ENCODE peak calls at places on chromosomes 3 and 15, in seven cellular contexts. Q is sigmoid colon, R is mucosa of descending colon, P is heart left ventricle, K is tibial artery, C is HepG2, V is testis. O is an unnamed sample. For H3K36me3 and H3K4me1, the result is how much of the 10 kb centered on the place peaks cover.

GRCh38 chr3:131728898-131729297 is 226.1 kb upstream of the MRPL3 start:
- DNase-seq in K (no peak), C (no peak), V (no peak), P (no peak), R (no peak), Q (no peak), O (no peak)

GRCh38 chr15:64699767-64700388 is 75.5 kb downstream of the RBPMS2 start:
- DNase-seq in Q (no peak), P (no peak), V (no peak), R (no peak), C (no peak), K (peak), O (peak)

GRCh38 chr15:47326506-47326905 is 390.8 kb upstream of the SEMA6D start:
- DNase-seq in C (no peak), K (no peak), Q (no peak), R (no peak), V (no peak), P (no peak), O (no peak)

GRCh38 chr15:91263632-91264477 is 163.8 kb downstream of the SV2B start:
- DNase-seq in Q (peak), P (peak), K (peak), R (no peak), V (no peak), C (no peak), O (no peak)

GRCh38 chr3:127064391-127065137 is 81.6 kb downstream of the PLXNA1 start:
- DNase-seq in K (no peak), V (no peak), P (peak), Q (peak), R (no peak), C (no peak), O (no peak)

GRCh38 chr15:59997070-59997701 is 6.9 kb upstream of the FOXB1 start:
- DNase-seq in R (no peak), P (no peak), K (no peak), V (peak), Q (no peak), C (no peak), O (peak)

GRCh38 chr3:151795276-151795675 is 18.6 kb upstream of the AADAC start:
- DNase-seq in R (no peak), C (no peak), P (no peak), Q (no peak), V (no peak), K (no peak), O (no peak)

GRCh38 chr3:195583831-195584542 is at the start of gene APOD:
- DNase-seq in R (peak), Q (peak), C (no peak), K (peak), P (peak), V (peak), O (peak)

GRCh38 chr3:45329779-45330305 is 58.5 kb upstream of the LARS2 start:
- DNase-seq in C (no peak), V (no peak), Q (no peak), R (no peak), P (no peak), K (no peak), O (no peak)

GRCh38 chr3:112351036-112351435 is 18.1 kb downstream of the CD200 start:
- DNase-seq in V (no peak), C (no peak), P (no peak), Q (no peak), K (no peak), R (no peak), O (no peak)

GRCh38 chr3:58999134-58999778 is 50.6 kb downstream of the CFAP20DC start:
- DNase-seq in C (no peak), K (no peak), V (peak), R (no peak), P (no peak), Q (no peak), O (no peak)

GRCh38 chr3:114745322-114746240 is 401.5 kb downstream of the ZBTB20 start:
- DNase-seq in P (no peak), C (peak), K (no peak), Q (no peak), V (peak), R (no peak), O (peak)

GRCh38 chr3:40190056-40190455 is 119.5 kb upstream of the EIF1B start:
- DNase-seq in P (no peak), V (no peak), R (no peak), C (no peak), Q (no peak), K (no peak), O (no peak)

GRCh38 chr15:25693321-25694237 is 169.5 kb downstream of the ATP10A start:
- DNase-seq in P (no peak), C (peak), R (peak), K (peak), Q (peak), V (peak), O (peak)

GRCh38 chr15:38702178-38702912 is 137.7 kb upstream of the RASGRP1 start:
- DNase-seq in Q (no peak), V (no peak), P (no peak), K (no peak), C (peak), R (peak), O (peak)

GRCh38 chr15:92797168-92798052 is 102.7 kb upstream of the CHD2 start:
- DNase-seq in R (no peak), K (no peak), C (peak), V (peak), Q (no peak), P (no peak), O (no peak)

GRCh38 chr15:31483053-31483923 is 156.7 kb downstream of the KLF13 start:
- DNase-seq in R (peak), P (no peak), V (peak), C (no peak), K (peak), Q (no peak), O (no peak)

GRCh38 chr3:79019137-79019923 is 748.5 kb downstream of the ROBO1 start:
- DNase-seq in V (peak), P (peak), R (peak), K (peak), C (peak), Q (peak), O (peak)

GRCh38 chr15:57559875-57560274 is 31.8 kb upstream of the MYZAP start:
- DNase-seq in Q (no peak), V (peak), K (peak), P (peak), R (peak), C (peak), O (peak)

DNA sequence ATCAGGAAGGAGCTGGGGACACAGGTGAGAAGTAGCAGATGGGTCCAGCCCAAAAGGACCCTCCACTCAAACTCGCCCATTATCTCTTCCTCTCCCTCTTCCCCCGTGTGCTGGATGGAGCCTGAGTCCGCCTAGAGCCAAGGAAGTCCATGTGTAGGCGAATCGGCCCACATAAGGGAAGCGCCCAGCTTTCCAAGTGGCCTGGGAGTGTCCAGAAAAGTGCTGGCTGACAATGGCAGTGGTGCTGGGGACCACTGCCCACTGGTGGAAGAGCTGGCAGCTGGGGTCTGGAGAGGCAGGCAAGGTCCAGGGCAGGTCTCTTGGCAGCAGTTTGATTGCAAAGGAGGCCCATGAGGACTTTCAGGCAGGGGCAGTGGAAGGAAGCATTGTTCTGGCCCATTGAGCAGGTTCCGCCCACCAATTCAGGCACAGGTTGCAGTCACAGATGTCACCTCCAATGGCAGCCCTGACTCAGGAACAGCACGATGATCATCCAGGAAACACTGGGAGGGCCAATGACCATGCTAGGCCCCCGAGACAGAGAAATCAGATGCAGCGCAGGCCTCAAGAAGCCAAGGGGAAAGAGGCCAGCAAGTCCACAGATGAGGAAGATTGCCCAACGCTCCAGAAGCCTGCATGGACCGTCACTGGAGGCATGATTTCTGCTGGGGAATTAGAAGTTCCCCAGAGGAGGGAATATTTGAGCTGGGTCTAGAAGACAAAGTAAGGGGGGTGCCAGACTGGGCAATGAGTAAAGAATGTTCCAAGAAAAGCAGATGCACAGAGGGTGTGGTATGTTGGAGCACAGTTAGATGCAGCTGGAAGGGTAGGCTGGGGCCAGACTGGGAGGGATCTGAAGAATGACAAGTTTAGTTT is 3.0 kb downstream of the MFGE8 start:
- DNase-seq in K (no peak), V (no peak), Q (peak), R (no peak), C (no peak), P (no peak), O (no peak)
- H3K4me3 ChIP-seq in K (peak), V (no peak), Q (no peak), R (no peak), C (no peak), P (no peak), O (no peak)

GRCh38 chr3:124918524-124918923 is 16.0 kb downstream of the MUC13 start:
- DNase-seq in C (no peak), Q (no peak), V (no peak), K (no peak), R (no peak), P (no peak), O (no peak)

GRCh38 chr3:124923833-124924232 is 10.7 kb downstream of the MUC13 start:
- DNase-seq in Q (no peak), R (no peak), P (no peak), V (no peak), C (no peak), K (no peak), O (no peak)

GRCh38 chr3:124916837-124917409 is 17.6 kb downstream of the MUC13 start:
- DNase-seq in R (no peak), P (no peak), K (no peak), V (no peak), Q (no peak), C (no peak), O (no peak)

GRCh38 chr3:124919756-124920155 is 14.8 kb downstream of the MUC13 start:
- DNase-seq in R (no peak), P (no peak), C (peak), Q (no peak), V (no peak), K (no peak), O (peak)

GRCh38 chr3:124920718-124921117 is 13.8 kb downstream of the MUC13 start:
- DNase-seq in C (no peak), R (no peak), V (no peak), Q (no peak), P (no peak), K (no peak), O (no peak)
- H3K36me3 ChIP-seq in C (under half), R (under half), V (under half), Q (under half), P (under half), K (under half), O (under half)

DNA sequence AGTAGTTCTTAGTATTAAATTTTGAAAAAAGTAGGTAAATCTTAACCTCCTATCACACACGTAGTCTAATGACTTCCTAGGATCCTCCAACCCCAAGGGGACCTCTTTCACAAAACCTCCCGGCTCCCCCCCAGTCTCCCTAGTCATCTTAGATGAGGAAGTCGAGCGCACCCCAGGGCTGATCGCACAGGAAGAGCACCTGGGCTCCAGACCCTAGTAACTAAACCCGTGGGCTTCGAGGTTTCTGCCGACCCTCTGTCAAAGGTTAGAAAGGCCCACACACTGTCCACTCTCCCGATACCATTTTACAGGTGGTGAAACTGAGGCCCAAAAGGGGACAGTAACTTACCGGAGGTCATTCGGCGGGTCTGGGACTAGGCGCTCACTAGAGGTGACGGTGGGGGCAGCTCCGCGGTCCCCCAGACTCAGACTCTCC is 349 bp downstream of the MBD4 start:
- DNase-seq in R (no peak), P (no peak), V (peak), C (no peak), K (no peak), Q (peak), O (no peak)
- H3K4me1 ChIP-seq in R (under half), P (under half), V (under half), C (half or more), K (half or more), Q (half or more), O (under half)

DNA sequence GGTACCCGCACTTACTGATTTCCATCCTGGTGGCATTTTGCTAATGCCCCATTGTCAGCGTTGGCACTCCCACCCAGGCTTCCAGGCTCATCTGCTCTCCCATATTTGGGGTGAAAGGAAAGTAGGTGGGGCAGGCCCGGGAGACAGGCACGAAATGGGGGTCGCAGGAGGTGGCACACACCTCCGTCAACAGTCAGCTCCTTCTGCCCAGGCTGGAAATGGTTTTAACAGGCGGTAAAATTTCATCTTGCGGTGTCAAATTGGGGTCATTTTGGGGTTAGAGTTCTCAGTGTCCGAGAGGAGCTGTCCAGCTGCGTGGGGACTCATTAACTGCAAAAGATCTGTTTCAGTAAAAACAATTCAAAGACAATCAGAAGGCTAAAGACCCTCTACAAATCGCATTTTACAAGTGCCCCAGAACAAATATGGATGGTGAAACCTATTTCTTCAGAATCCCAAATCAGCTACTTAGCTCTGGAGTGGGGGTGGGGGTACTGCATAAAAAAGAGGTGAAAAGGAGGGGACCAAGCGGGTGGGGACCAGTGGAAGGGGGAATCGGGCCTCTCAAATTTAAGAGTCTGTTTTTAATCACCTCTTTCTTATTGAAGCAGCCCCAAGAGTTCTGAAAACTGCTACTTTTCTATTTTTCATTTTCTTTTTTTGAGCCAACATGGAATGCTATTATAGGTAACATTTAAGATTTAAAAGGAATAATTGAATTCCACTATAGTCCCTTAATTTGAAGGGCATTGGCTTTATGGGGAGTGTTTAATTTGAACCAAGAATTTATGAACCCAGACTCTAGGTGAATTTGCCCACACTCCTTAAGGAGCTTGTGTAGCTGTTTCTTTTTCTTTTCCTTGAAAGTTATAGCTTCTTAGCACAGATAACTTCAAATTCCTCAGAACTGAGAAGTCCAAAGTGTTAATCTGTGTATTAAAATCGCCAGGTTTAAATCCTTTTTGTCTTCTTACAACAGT is 4.4 kb upstream of the MEIS2 start:
- DNase-seq in P (no peak), R (no peak), V (no peak), Q (no peak), K (no peak), C (no peak), O (no peak)
- H3K4me3 ChIP-seq in P (no peak), R (no peak), V (no peak), Q (peak), K (no peak), C (no peak), O (no peak)

GRCh38 chr3:46918634-46919033 is 41.1 kb downstream of the PTH1R start:
- DNase-seq in Q (peak), C (no peak), V (no peak), R (no peak), P (no peak), K (peak), O (no peak)

GRCh38 chr3:46916799-46917198 is 39.3 kb downstream of the PTH1R start:
- DNase-seq in C (no peak), K (no peak), R (no peak), Q (no peak), P (no peak), V (no peak), O (peak)

GRCh38 chr3:46917257-46917656 is 39.7 kb downstream of the PTH1R start:
- DNase-seq in R (no peak), K (no peak), V (no peak), C (no peak), Q (peak), P (peak), O (peak)

GRCh38 chr3:46916278-46916677 is 38.8 kb downstream of the PTH1R start:
- DNase-seq in C (no peak), V (no peak), K (no peak), Q (no peak), P (no peak), R (no peak), O (no peak)

GRCh38 chr3:46918202-46918601 is 40.7 kb downstream of the PTH1R start:
- DNase-seq in P (no peak), Q (no peak), C (no peak), V (no peak), R (no peak), K (no peak), O (no peak)
- H3K36me3 ChIP-seq in P (half or more), Q (under half), C (half or more), V (under half), R (under half), K (half or more), O (under half)

GRCh38 chr15:40095381-40096093 is 13.1 kb downstream of the BMF start:
- DNase-seq in P (no peak), Q (no peak), C (no peak), R (no peak), K (peak), V (no peak), O (no peak)
- H3K4me1 ChIP-seq in P (under half), Q (half or more), C (half or more), R (half or more), K (half or more), V (half or more), O (half or more)

DNA sequence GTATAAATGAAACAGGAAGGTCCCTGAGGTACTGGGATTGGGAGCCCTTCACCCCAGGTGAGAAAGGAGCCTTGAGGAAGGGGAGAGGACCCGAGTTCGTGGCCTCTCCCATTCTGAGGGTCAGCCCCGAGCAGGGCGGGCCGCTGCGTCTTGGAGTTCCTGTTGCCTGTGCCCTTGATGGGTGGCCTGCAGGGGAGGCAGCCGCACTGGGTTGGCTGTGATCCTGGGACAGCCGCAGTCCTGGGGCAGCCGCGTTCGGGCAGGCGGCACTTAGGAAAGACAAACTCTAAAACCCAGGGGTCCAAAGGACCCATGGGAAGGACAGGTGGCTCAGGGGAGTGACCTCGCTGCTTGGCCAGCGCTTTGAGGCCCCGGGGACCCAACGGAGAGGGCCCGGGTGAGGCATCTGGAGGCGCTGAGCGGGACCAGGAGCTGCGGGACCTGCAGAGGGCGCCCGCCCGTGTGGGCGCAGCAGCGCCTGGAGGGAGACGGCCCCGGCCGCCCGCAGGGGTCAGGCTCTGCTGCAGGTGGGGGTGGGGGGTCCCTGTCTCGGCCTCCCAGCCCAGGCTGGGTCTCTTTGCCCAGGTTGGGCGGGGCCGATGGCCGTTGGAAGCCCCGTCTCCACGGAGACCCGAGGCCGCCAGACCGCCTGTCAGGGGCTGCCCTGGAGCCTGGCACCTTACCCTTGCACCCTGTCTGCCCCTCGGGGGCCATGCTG is 65.1 kb downstream of the HMCES start:
- DNase-seq in R (peak), P (no peak), V (peak), K (no peak), Q (no peak), C (no peak), O (no peak)
- H3K4me3 ChIP-seq in R (no peak), P (no peak), V (no peak), K (peak), Q (peak), C (peak), O (no peak)

DNA sequence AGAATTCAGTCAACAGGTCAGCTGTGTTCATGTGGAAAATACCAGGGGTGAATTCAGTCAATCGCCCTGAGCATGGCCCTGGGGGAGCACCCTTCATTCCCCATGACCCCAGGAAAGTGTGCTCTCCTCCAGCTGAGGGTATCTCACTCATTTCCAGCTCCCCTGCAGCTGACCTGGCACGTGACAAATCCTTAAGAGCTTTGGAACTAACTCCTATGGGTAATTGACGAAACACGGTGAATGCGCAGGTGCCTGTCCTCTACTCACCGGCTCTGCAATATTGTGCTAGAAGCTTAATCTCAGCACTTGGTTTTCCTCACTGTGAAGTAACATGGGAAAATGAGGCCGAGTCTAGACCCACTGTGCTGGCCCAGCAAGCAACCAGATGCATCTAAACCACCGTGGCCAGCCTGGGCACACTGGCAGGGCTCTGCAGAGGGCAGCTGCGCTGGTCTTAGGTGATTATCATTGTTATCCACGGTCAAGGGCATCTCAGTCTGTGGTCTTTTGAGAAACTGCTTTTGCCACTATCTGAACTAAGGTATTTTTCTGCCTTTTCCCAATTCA is 63.1 kb downstream of the SPSB4 start:
- DNase-seq in K (no peak), R (no peak), C (no peak), V (no peak), P (no peak), Q (no peak), O (no peak)
- H3K36me3 ChIP-seq in K (under half), R (under half), C (under half), V (under half), P (under half), Q (under half), O (under half)

O was measured in Caco-2.